ENCODE peak calls at places on chromosome 3, in six cellular contexts. One of them, this sample, is unnamed.

GRCh38 chr3:44825264-44825925 is 36.3 kb upstream of the TMEM42 start:
- DNase-seq in GM23338: no peak
- DNase-seq in HCT116: no peak
- DNase-seq in MM.1S: no peak
- DNase-seq in GM12878: no peak
- DNase-seq in PC-3: peak
- DNase-seq in this sample: peak

GRCh38 chr3:78846688-78847087 is 921.1 kb downstream of the ROBO1 start:
- DNase-seq in GM23338: no peak
- DNase-seq in HCT116: no peak
- DNase-seq in MM.1S: no peak
- DNase-seq in GM12878: no peak
- DNase-seq in PC-3: peak
- DNase-seq in this sample: peak

GRCh38 chr3:85567074-85567676 is 608.4 kb downstream of the CADM2 start:
- DNase-seq in GM23338: peak
- DNase-seq in HCT116: no peak
- DNase-seq in MM.1S: peak
- DNase-seq in GM12878: no peak
- DNase-seq in PC-3: peak
- DNase-seq in this sample: no peak

GRCh38 chr3:172256101-172256687 is 192.1 kb downstream of the GHSR start:
- DNase-seq in GM23338: no peak
- DNase-seq in HCT116: no peak
- DNase-seq in MM.1S: no peak
- DNase-seq in GM12878: no peak
- DNase-seq in PC-3: no peak
- DNase-seq in this sample: no peak

GRCh38 chr3:43190682-43191081 is 84.8 kb upstream of the POMGNT2 start:
- DNase-seq in GM23338: no peak
- DNase-seq in HCT116: no peak
- DNase-seq in MM.1S: no peak
- DNase-seq in GM12878: no peak
- DNase-seq in PC-3: peak
- DNase-seq in this sample: no peak

GRCh38 chr3:190369701-190370295 is 18.2 kb upstream of the CLDN16 start:
- DNase-seq in GM23338: no peak
- DNase-seq in HCT116: no peak
- DNase-seq in MM.1S: no peak
- DNase-seq in GM12878: no peak
- DNase-seq in PC-3: peak
- DNase-seq in this sample: no peak

GRCh38 chr3:69368129-69368741 is 17.7 kb downstream of the FRMD4B start:
- DNase-seq in GM23338: peak
- DNase-seq in HCT116: no peak
- DNase-seq in MM.1S: peak
- DNase-seq in GM12878: peak
- DNase-seq in PC-3: no peak
- DNase-seq in this sample: no peak

GRCh38 chr3:133941390-133941789 is 45.7 kb upstream of the RAB6B start:
- DNase-seq in GM23338: peak
- DNase-seq in HCT116: no peak
- DNase-seq in MM.1S: no peak
- DNase-seq in GM12878: no peak
- DNase-seq in PC-3: no peak
- DNase-seq in this sample: no peak

GRCh38 chr3:52233108-52233591 is 5.8 kb downstream of the TWF2 start:
- DNase-seq in GM23338: no peak
- DNase-seq in HCT116: no peak
- DNase-seq in MM.1S: no peak
- DNase-seq in GM12878: no peak
- DNase-seq in PC-3: no peak
- DNase-seq in this sample: no peak

GRCh38 chr3:155088705-155089380 is 8.7 kb downstream of the MME start:
- DNase-seq in GM23338: no peak
- DNase-seq in HCT116: no peak
- DNase-seq in MM.1S: no peak
- DNase-seq in GM12878: no peak
- DNase-seq in PC-3: peak
- DNase-seq in this sample: no peak

GRCh38 chr3:191269289-191270085 is 59.7 kb upstream of the CCDC50 start:
- DNase-seq in GM23338: no peak
- DNase-seq in HCT116: no peak
- DNase-seq in MM.1S: no peak
- DNase-seq in GM12878: peak
- DNase-seq in PC-3: peak
- DNase-seq in this sample: no peak

GRCh38 chr3:69890691-69891090 is 108.8 kb upstream of the SAMMSON start:
- DNase-seq in GM23338: no peak
- DNase-seq in HCT116: no peak
- DNase-seq in MM.1S: no peak
- DNase-seq in GM12878: no peak
- DNase-seq in PC-3: peak
- DNase-seq in this sample: no peak

GRCh38 chr3:194294199-194294887 is 56.8 kb downstream of the CPN2 start:
- DNase-seq in GM23338: peak
- DNase-seq in HCT116: no peak
- DNase-seq in MM.1S: no peak
- DNase-seq in GM12878: no peak
- DNase-seq in PC-3: no peak
- DNase-seq in this sample: no peak

GRCh38 chr3:74273091-74273490 is 341.4 kb downstream of the CNTN3 start:
- DNase-seq in GM23338: no peak
- DNase-seq in HCT116: no peak
- DNase-seq in MM.1S: no peak
- DNase-seq in GM12878: no peak
- DNase-seq in PC-3: no peak
- DNase-seq in this sample: no peak

GRCh38 chr3:177705976-177706866 is 508.9 kb upstream of the TBL1XR1 start:
- DNase-seq in GM23338: no peak
- DNase-seq in HCT116: no peak
- DNase-seq in MM.1S: no peak
- DNase-seq in GM12878: no peak
- DNase-seq in PC-3: no peak
- DNase-seq in this sample: no peak

GRCh38 chr3:130463221-130463620 is 53.8 kb upstream of the COL6A6 start:
- DNase-seq in GM23338: no peak
- DNase-seq in HCT116: no peak
- DNase-seq in MM.1S: no peak
- DNase-seq in GM12878: no peak
- DNase-seq in PC-3: no peak
- DNase-seq in this sample: no peak

GRCh38 chr3:27253831-27254230 is 115.4 kb downstream of the NEK10 start:
- DNase-seq in GM23338: peak
- DNase-seq in HCT116: peak
- DNase-seq in MM.1S: peak
- DNase-seq in GM12878: peak
- DNase-seq in PC-3: peak
- DNase-seq in this sample: peak

GRCh38 chr3:13713396-13713795 is 164.5 kb downstream of the FBLN2 start:
- DNase-seq in GM23338: no peak
- DNase-seq in HCT116: no peak
- DNase-seq in MM.1S: no peak
- DNase-seq in GM12878: no peak
- DNase-seq in PC-3: no peak
- DNase-seq in this sample: no peak

GRCh38 chr3:192892981-192893827 is 24.5 kb downstream of the MB21D2 start:
- DNase-seq in GM23338: peak
- DNase-seq in HCT116: peak
- DNase-seq in MM.1S: peak
- DNase-seq in GM12878: peak
- DNase-seq in PC-3: peak
- DNase-seq in this sample: no peak

GRCh38 chr3:119637679-119638525 is 22.5 kb downstream of the POPDC2 start:
- DNase-seq in GM23338: no peak
- DNase-seq in HCT116: no peak
- DNase-seq in MM.1S: peak
- DNase-seq in GM12878: peak
- DNase-seq in PC-3: peak
- DNase-seq in this sample: no peak

GRCh38 chr3:134360046-134360445 is 14.2 kb downstream of the AMOTL2 start:
- DNase-seq in GM23338: no peak
- DNase-seq in HCT116: no peak
- DNase-seq in MM.1S: no peak
- DNase-seq in GM12878: no peak
- DNase-seq in PC-3: no peak
- DNase-seq in this sample: no peak

GRCh38 chr3:184525337-184526157 is 36.0 kb upstream of the EPHB3 start:
- DNase-seq in GM23338: peak
- DNase-seq in HCT116: no peak
- DNase-seq in MM.1S: no peak
- DNase-seq in GM12878: no peak
- DNase-seq in PC-3: no peak
- DNase-seq in this sample: no peak
- TF ChIP-seq EZH2 in GM23338: no peak
- TF ChIP-seq EZH2 in HCT116: no peak
- TF ChIP-seq EZH2 in MM.1S: no peak
- TF ChIP-seq EZH2 in GM12878: no peak
- TF ChIP-seq EZH2 in PC-3: peak
- TF ChIP-seq EZH2 in this sample: no peak

GRCh38 chr3:127734754-127735473 is 62.2 kb downstream of the ABTB1 start:
- DNase-seq in GM23338: no peak
- DNase-seq in HCT116: no peak
- DNase-seq in MM.1S: peak
- DNase-seq in GM12878: no peak
- DNase-seq in PC-3: peak
- DNase-seq in this sample: peak
- TF ChIP-seq EZH2 in GM23338: no peak
- TF ChIP-seq EZH2 in HCT116: no peak
- TF ChIP-seq EZH2 in MM.1S: no peak
- TF ChIP-seq EZH2 in GM12878: no peak
- TF ChIP-seq EZH2 in PC-3: no peak
- TF ChIP-seq EZH2 in this sample: no peak

DNA sequence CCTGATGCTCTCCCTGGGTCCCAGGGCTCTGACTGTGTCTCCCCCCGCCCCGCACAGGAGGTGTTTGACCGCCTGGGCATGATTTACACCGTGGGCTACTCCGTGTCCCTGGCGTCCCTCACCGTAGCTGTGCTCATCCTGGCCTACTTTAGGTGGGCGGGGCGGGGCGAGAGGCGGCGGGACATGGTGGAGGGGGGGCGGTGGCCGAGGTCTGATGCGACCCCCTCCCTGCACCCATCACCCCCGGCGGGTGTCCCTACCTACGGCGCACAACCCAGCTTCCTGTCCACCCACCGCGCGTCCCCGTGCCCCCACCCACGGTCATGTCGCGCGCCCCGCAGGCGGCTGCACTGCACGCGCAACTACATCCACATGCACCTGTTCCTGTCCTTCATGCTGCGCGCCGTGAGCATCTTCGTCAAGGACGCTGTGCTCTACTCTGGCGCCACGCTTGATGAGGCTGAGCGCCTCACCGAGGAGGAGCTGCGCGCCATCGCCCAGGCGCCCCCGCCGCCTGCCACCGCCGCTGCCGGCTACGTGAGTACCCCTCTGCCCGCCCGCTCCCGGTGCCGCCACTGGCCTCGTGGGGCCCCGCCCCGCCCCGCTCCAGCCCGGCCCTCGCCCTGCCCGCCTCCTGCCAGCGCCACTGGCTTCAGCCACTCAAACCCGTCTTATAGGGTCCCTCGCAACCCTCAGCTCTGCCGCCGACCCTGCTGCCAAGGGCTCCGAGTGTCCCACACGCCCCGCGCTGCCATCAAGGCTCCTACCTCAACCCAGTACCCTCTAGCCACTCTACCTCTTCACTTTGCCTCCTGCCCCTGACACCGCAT is 21.0 kb downstream of the PTH1R start:
- DNase-seq in GM23338: peak
- DNase-seq in HCT116: no peak
- DNase-seq in MM.1S: no peak
- DNase-seq in GM12878: no peak
- DNase-seq in PC-3: no peak
- DNase-seq in this sample: no peak
- TF ChIP-seq EZH2 in GM23338: peak
- TF ChIP-seq EZH2 in HCT116: no peak
- TF ChIP-seq EZH2 in MM.1S: no peak
- TF ChIP-seq EZH2 in GM12878: no peak
- TF ChIP-seq EZH2 in PC-3: no peak
- TF ChIP-seq EZH2 in this sample: peak

DNA sequence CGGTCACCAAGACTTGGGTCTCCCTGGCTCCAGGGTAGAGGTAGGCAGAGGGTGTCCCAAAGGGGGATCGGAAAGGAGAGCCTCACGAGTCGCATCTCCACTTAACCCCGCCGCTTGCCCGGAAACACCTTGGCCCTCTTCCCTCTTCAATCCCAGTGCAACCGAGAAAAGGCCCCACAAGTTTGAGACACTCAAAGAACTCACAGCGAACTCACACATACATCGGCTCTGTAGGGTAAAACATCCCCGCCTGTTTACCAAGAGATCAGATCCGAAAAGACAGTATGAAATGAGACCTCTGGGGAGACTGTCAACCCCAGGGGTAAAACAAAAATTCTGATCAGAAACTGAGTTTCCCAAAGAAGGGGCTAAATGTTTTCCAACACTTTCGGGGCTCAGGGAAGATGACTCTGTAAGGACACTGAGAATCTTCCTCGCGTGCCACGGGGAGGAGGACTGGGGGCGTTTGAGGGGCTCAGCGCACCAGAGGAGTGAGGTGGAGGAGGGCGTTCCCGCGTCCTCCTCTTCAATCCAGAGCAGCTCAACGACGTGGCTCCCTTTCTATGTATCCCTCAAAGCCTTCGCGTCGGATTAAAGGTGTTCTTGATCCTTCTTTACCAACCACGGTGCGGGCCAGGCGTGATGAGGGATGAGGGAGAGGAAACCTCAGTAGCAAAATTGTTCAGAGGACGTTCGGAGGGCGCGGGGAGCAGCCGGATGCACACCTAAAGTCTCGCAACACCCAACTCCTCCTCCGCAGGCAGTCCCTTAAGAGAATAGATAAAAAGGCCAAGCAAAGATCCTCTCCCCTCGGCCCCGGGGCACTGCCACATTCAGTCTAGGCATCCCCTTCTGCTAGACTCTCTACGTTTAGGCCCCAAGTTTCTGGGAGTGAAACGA is 3.7 kb downstream of the WNT5A start:
- DNase-seq in GM23338: peak
- DNase-seq in HCT116: no peak
- DNase-seq in MM.1S: no peak
- DNase-seq in GM12878: no peak
- DNase-seq in PC-3: no peak
- DNase-seq in this sample: no peak
- TF ChIP-seq EZH2 in GM23338: peak
- TF ChIP-seq EZH2 in HCT116: no peak
- TF ChIP-seq EZH2 in MM.1S: no peak
- TF ChIP-seq EZH2 in GM12878: no peak
- TF ChIP-seq EZH2 in PC-3: no peak
- TF ChIP-seq EZH2 in this sample: no peak